ENCODE peak calls at places on chromosome 22, in five cellular contexts. R is heart left ventricle, V is bronchial epithelial cell, W is neural progenitor cell, H is heart right ventricle. T is an unnamed sample. For H3K27me3, the result is how much of the 10 kb centered on the place peaks cover.

GRCh38 chr22:31857247-31857646 is 87.1 kb upstream of the YWHAH start:
- DNase-seq in R (no peak), V (peak), W (peak), H (no peak), T (no peak)

GRCh38 chr22:43477151-43477725 is 65.4 kb downstream of the MPPED1 start:
- DNase-seq in R (no peak), V (no peak), W (no peak), H (no peak), T (no peak)

GRCh38 chr22:38566726-38567504 is 3.1 kb downstream of the DMC1 start:
- DNase-seq in R (no peak), V (no peak), W (no peak), H (no peak), T (no peak)

GRCh38 chr22:45915841-45916240 is 61.1 kb downstream of the WNT7B start:
- DNase-seq in R (no peak), V (no peak), W (no peak), H (no peak), T (no peak)

GRCh38 chr22:28560005-28560742 is 119.5 kb downstream of the TTC28 start:
- DNase-seq in R (no peak), V (peak), W (no peak), H (no peak), T (no peak)

GRCh38 chr22:19984201-19984753 is 32.3 kb downstream of the ARVCF start:
- DNase-seq in R (peak), V (peak), W (no peak), H (peak), T (no peak)

GRCh38 chr22:43901976-43902643 is 10.3 kb upstream of the PNPLA5 start:
- DNase-seq in R (no peak), V (peak), W (no peak), H (no peak), T (peak)

GRCh38 chr22:33126881-33127280 is 68.7 kb upstream of the SYN3 start:
- DNase-seq in R (no peak), V (peak), W (peak), H (no peak), T (no peak)

GRCh38 chr22:45224331-45224730 is 16.4 kb downstream of the KIAA0930 start:
- DNase-seq in R (no peak), V (no peak), W (no peak), H (no peak), T (no peak)

GRCh38 chr22:17486719-17487118 is 76.6 kb upstream of the SLC25A18 start:
- DNase-seq in R (no peak), V (no peak), W (no peak), H (no peak), T (no peak)

GRCh38 chr22:35593885-35594470 is 23.2 kb downstream of the MB start:
- DNase-seq in R (no peak), V (no peak), W (no peak), H (no peak), T (no peak)

DNA sequence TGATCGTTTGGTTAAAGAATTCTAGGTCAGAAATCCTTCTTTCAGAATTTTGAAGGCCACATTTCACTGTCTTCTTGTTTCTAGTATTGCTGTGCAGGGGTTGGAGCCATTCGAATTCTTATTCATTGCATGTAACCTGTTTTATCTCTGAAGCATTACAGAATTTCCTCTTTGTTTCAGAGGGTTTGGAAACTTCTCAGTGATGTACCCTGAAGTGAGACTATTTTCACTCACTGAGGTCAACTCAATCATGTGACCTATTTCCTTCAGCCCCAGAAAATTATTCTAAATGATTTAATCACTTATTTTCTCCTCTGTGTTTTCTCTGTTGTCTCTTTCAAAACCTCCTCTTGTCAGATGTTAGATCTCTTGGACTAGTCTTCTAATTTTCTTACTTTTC is 147.8 kb downstream of the ENTHD1 start:
- DNase-seq in R (no peak), V (no peak), W (no peak), H (no peak), T (no peak)
- H3K27me3 ChIP-seq in R (under half), V (under half), W (under half), H (half or more), T (under half)

DNA sequence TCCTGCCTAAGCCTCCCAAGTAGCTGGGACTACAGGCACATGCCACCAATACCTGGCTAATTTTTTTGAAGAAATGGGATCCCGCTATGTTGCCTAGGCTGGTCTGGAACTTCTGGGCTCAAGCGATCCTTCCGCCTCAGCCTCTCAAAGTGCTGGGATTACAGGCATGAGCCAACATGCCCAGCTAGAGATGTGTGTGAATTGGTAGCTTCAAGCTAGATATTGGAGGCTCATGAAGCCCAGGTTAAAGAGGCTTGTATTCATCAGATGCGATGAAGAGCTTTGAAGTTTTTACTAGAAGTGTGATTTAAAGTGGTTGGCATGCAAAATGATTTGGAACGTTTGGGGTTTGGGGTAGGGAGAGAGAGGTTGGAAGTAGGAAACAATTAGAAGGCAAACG is 19.6 kb downstream of the NF2 start:
- DNase-seq in R (no peak), V (peak), W (no peak), H (no peak), T (no peak)
- H3K4me3 ChIP-seq in R (no peak), V (no peak), W (no peak), H (no peak), T (no peak)

DNA sequence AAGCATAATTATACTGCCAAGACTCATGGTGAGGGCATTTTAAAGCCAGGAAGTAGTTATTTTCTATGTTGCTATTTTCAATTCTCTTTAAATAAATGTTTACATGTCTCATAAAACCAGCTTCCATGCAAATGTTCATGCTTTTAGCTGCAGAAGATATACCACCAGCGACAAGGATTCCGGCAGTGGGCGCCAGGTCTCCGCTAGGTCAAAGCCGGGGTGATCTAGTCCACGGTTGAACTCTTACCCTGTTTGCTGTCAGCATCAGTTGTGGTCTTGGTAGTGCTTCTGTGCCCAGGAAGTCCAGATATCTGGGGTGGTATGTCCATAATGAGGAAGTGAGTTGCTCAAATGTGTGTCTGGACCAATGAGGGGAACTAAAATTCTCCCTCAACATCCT is 265.7 kb downstream of the BRD1 start:
- DNase-seq in R (no peak), V (no peak), W (no peak), H (no peak), T (no peak)
- TF ChIP-seq CTCF in R (no peak), V (no peak), W (no peak), H (no peak), T (no peak)

DNA sequence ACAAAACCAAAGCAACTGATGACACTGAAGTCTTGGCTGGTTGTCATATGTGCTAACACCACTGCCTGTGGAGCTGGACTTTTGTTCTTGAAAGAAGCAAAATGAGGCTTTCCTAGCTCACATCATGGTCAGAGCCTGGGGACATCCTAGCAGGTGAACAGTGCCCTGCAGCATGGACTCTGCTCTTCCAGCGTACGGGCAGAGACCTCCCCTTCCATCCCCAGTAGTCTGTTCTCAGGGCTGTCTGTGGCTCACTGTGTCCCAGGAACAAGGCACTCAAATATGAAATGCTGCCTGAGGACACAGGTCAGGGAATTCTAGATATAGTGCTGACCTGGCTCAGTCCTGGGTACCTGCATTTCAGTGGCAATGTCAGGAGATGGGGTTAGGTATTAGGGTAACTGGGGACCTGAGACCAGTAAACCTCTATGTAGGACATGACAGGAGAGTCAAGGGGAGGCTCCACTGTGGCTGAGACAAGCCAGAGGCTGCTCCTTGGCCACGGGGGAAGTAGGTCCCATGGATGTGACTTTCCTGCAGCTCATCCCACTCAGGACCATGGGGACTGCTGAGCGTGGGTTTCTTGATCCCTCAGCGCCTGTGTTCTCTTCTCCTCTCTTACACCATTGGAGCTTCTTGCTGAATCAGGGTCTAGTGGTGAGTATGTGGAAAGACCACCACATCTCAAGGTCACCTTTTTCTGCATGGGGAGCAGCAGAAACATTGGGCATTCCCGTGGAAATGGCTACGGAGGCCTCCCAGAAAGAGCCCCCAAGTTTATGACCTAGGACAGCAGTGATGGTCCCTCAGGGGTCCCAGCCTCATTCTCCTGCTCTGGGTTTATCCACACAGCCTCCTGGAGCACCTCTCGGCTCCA is 80.1 kb downstream of the ZNF280B start:
- DNase-seq in R (no peak), V (no peak), W (no peak), H (no peak), T (no peak)
- H3K27me3 ChIP-seq in R (under half), V (under half), W (half or more), H (under half), T (under half)

DNA sequence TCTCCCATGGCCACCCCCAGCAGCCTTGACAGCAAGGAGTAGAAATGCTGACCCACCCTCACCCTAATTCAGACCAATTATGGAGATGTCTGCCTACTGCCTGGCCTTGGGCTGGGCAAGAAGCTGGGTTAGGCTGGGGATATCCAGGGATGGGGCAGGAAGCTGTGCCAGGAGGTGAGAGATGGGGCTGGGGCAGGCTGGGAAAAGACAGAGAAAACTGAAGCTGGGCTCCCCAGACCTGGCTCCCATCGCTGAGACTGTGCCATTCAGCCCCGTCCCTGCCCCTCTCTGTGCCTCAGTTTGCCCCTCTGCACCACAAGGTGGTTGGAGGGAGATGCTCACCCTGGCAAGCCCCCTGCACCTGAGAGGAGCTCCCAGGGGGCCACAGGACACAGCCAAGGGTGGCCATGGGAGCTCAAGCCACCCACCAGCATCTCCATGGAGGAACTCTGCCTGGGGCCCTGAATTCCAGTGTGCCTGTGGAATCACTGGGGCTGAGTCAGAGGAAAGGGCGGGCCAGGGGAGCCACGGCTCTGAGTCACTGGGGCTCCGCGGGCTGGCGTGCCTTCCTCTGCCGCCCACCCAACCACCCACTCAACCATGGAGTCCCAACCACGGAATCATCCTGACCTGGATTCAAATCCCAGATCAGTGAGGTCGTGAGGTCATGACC is 6.0 kb upstream of the CARD10 start:
- DNase-seq in R (no peak), V (peak), W (no peak), H (no peak), T (peak)
- H3K4me3 ChIP-seq in R (no peak), V (no peak), W (no peak), H (no peak), T (no peak)

GRCh38 chr22:48154943-48155240 is 1392.4 kb downstream of the TBC1D22A start:
- DNase-seq in R (no peak), V (no peak), W (no peak), H (no peak), T (no peak)
- TF ChIP-seq CTCF in R (no peak), V (no peak), W (no peak), H (no peak), T (no peak)